ENCODE peak calls at places on chromosomes 3 and 15, in five cellular contexts. Y is heart right ventricle; M is OCI-LY7; X is CD4-positive, CD25-positive, alpha-beta regulatory T cell; S is epithelial cell of esophagus. U is an unnamed sample.

GRCh38 chr15:69735126-69735525 is 282.5 kb downstream of the RPLP1 start:
- DNase-seq in Y (no peak), M (no peak), X (no peak), S (no peak), U (no peak)

GRCh38 chr3:171348121-171348520 is 112.1 kb downstream of the TNIK start:
- DNase-seq in Y (no peak), M (no peak), X (no peak), S (peak), U (no peak)

GRCh38 chr15:71278989-71279756 is 163.9 kb downstream of the THSD4 start:
- DNase-seq in Y (no peak), M (no peak), X (no peak), S (peak), U (peak)

GRCh38 chr3:39144095-39144747 is 9.2 kb downstream of the CSRNP1 start:
- DNase-seq in Y (no peak), M (no peak), X (no peak), S (no peak), U (no peak)

GRCh38 chr15:68113751-68114150 is 59.6 kb downstream of the PIAS1 start:
- DNase-seq in Y (no peak), M (no peak), X (no peak), S (no peak), U (no peak)

GRCh38 chr15:60898896-60899295 is 330.2 kb downstream of the RORA start:
- DNase-seq in Y (no peak), M (no peak), X (no peak), S (no peak), U (no peak)

GRCh38 chr3:128323206-128324081 is 143.2 kb downstream of the DNAJB8 start:
- DNase-seq in Y (no peak), M (no peak), X (no peak), S (no peak), U (no peak)

GRCh38 chr15:98955980-98956723 is 51.4 kb downstream of the PGPEP1L start:
- DNase-seq in Y (no peak), M (no peak), X (no peak), S (no peak), U (no peak)

GRCh38 chr15:59741274-59741906 is 52.3 kb upstream of the BNIP2 start:
- DNase-seq in Y (no peak), M (no peak), X (peak), S (peak), U (no peak)

GRCh38 chr3:61078016-61078415 is 173.2 kb downstream of the FHIT start:
- DNase-seq in Y (no peak), M (no peak), X (no peak), S (no peak), U (no peak)

GRCh38 chr3:133330043-133330442 is 69.8 kb upstream of the BFSP2 start:
- DNase-seq in Y (no peak), M (no peak), X (no peak), S (no peak), U (no peak)

GRCh38 chr3:129793356-129793755 is 100.2 kb downstream of the TMCC1 start:
- DNase-seq in Y (no peak), M (no peak), X (no peak), S (peak), U (no peak)

GRCh38 chr3:127645371-127646015 is 16.5 kb downstream of the PODXL2 start:
- DNase-seq in Y (no peak), M (no peak), X (no peak), S (no peak), U (no peak)

GRCh38 chr3:31767920-31768319 is 213.1 kb downstream of the OSBPL10 start:
- DNase-seq in Y (no peak), M (no peak), X (no peak), S (no peak), U (no peak)

GRCh38 chr3:184946922-184947321 is 135.0 kb downstream of the VPS8 start:
- DNase-seq in Y (no peak), M (no peak), X (no peak), S (no peak), U (no peak)

GRCh38 chr3:139537325-139537724 is 2.2 kb downstream of the RBP1 start:
- DNase-seq in Y (no peak), M (no peak), X (no peak), S (peak), U (no peak)

GRCh38 chr3:88019024-88019423 is 39.8 kb downstream of the CGGBP1 start:
- DNase-seq in Y (no peak), M (no peak), X (peak), S (no peak), U (no peak)

GRCh38 chr3:50559702-50560101 is 7.8 kb downstream of the C3orf18 start:
- DNase-seq in Y (no peak), M (no peak), X (no peak), S (peak), U (no peak)

GRCh38 chr3:114509756-114510155 is 215.9 kb downstream of the TIGIT start:
- DNase-seq in Y (no peak), M (no peak), X (no peak), S (no peak), U (no peak)

GRCh38 chr15:31727612-31728011 is 302.7 kb upstream of the CHRNA7 start:
- DNase-seq in Y (no peak), M (no peak), X (no peak), S (no peak), U (no peak)

GRCh38 chr15:83039206-83039605 is 27.8 kb upstream of the C15orf40 start:
- DNase-seq in Y (no peak), M (no peak), X (no peak), S (no peak), U (no peak)

GRCh38 chr3:67647390-67647878 is 7.0 kb downstream of the SUCLG2 start:
- DNase-seq in Y (no peak), M (no peak), X (no peak), S (peak), U (peak)

GRCh38 chr3:178684881-178685590 is 148.8 kb downstream of the KCNMB2 start:
- DNase-seq in Y (no peak), M (peak), X (no peak), S (peak), U (no peak)

GRCh38 chr3:120908030-120908802 is at the start of gene STXBP5L:
- DNase-seq in Y (peak), M (peak), X (peak), S (peak), U (no peak)

GRCh38 chr15:65192016-65192415 is 6.9 kb upstream of the CLPX start:
- DNase-seq in Y (no peak), M (peak), X (no peak), S (no peak), U (no peak)

GRCh38 chr15:96337354-96337990 is 7.0 kb downstream of the NR2F2 start:
- DNase-seq in Y (no peak), M (no peak), X (no peak), S (no peak), U (no peak)
- H3K4me3 ChIP-seq in Y (peak), M (no peak), X (no peak), S (peak), U (peak)

DNA sequence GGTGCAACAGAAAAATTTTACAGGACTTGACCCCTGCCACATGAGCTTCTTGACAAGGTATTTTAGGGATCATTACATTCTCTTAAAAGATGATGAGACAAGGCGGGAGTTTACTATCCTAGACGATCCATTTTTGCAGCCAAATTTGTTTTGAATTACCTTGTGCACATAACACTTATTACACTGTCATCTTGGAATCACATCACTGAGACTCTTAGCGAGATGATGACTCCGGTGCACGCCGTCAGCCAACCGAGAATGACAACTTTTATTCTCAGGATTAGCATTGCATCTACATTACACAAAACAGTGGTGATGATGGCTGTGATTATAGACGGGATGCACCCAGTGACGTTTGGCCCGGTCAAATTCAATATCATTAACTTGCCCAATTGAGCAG is 216.1 kb downstream of the PDZRN3 start:
- DNase-seq in Y (no peak), M (no peak), X (no peak), S (no peak), U (no peak)
- H3K4me3 ChIP-seq in Y (no peak), M (no peak), X (no peak), S (no peak), U (no peak)

GRCh38 chr3:123657111-123657510 is 72.3 kb upstream of the HACD2 start:
- DNase-seq in Y (no peak), M (no peak), X (no peak), S (no peak), U (no peak)

GRCh38 chr3:123657578-123657977 is 72.7 kb upstream of the HACD2 start:
- DNase-seq in Y (no peak), M (no peak), X (no peak), S (no peak), U (no peak)

GRCh38 chr3:123656691-123657090 is 71.8 kb upstream of the HACD2 start:
- DNase-seq in Y (no peak), M (peak), X (peak), S (no peak), U (no peak)

GRCh38 chr3:123658860-123659221 is 74.0 kb upstream of the HACD2 start:
- DNase-seq in Y (no peak), M (no peak), X (no peak), S (peak), U (no peak)

DNA sequence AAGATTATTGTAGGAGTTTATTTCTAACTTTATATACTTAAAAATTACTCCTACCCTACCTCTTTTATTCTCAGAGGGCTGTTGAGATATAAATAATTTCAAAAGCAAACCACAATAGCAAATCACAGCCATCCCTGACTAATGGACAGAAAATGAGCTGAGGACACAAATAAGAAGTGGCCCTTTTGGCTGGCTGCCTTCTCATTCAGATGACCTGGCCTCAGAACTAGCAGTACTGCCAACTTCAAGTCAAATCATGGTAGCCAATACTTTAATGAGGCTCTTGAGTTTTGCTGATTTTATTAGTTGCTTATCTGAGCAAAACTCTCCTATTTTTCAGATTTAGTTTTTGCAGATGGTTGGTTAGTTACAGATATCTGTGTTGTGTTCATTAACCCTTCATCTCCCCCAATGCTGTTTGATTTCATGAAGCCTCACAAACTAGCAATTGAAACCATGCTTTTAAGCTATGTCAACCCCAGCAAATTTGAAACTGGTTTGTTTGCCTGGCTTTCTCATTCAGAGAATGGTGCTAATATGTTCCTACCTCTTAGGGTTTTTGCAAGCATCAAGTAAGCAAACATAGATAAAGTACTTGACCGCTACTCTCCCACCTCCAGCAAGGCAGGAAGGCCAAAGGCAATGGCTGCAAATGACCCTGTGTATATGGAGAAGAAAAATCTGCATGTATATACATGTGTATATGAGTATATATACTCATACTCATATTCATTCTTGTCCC is 73.4 kb upstream of the HACD2 start:
- DNase-seq in Y (no peak), M (no peak), X (no peak), S (no peak), U (no peak)
- H3K4me3 ChIP-seq in Y (no peak), M (no peak), X (no peak), S (no peak), U (no peak)

GRCh38 chr3:8266679-8267267 is 234.8 kb upstream of the LMCD1 start:
- DNase-seq in Y (no peak), M (peak), X (no peak), S (peak), U (no peak)
- H3K4me3 ChIP-seq in Y (no peak), M (no peak), X (no peak), S (no peak), U (no peak)

GRCh38 chr3:159441279-159441678 is 547.4 kb upstream of the IL12A start:
- DNase-seq in Y (no peak), M (no peak), X (no peak), S (no peak), U (no peak)
- H3K4me3 ChIP-seq in Y (no peak), M (no peak), X (no peak), S (no peak), U (no peak)

GRCh38 chr15:63532307-63532744 is 27.9 kb downstream of the USP3 start:
- DNase-seq in Y (no peak), M (no peak), X (no peak), S (no peak), U (no peak)
- H3K4me3 ChIP-seq in Y (no peak), M (no peak), X (no peak), S (no peak), U (no peak)